ENCODE peak calls at places on chromosomes 12 and 14, in six cellular contexts. H is NB4; R is cardiac muscle cell; S is fibroblast of the conjunctiva; I is effector CD4-positive, alpha-beta T cell; U is globus pallidus. D is an unnamed sample.

GRCh38 chr12:97363693-97364092 is 98.9 kb upstream of the RMST start:
- DNase-seq in H (no peak), R (no peak), S (no peak), I (no peak), U (no peak), D (no peak)

GRCh38 chr12:69415471-69416275 is 54.5 kb upstream of the FRS2 start:
- DNase-seq in H (peak), R (peak), S (peak), I (no peak), U (peak), D (no peak)

GRCh38 chr12:129069886-129070285 is 216.6 kb downstream of the GLT1D1 start:
- DNase-seq in H (no peak), R (no peak), S (no peak), I (no peak), U (no peak), D (no peak)

GRCh38 chr14:77123381-77124344 is 17.9 kb downstream of the ZDHHC22 start:
- DNase-seq in H (no peak), R (no peak), S (no peak), I (no peak), U (no peak), D (no peak)

GRCh38 chr12:30197392-30198047 is 413.8 kb upstream of the TMTC1 start:
- DNase-seq in H (no peak), R (peak), S (no peak), I (no peak), U (no peak), D (no peak)

GRCh38 chr14:22491683-22492483 is 97.1 kb downstream of the DAD1 start:
- DNase-seq in H (no peak), R (no peak), S (no peak), I (peak), U (no peak), D (peak)

GRCh38 chr12:60209933-60210332 is 614.1 kb downstream of the SLC16A7 start:
- DNase-seq in H (no peak), R (no peak), S (no peak), I (no peak), U (no peak), D (no peak)

GRCh38 chr12:29148958-29149690 is at the start of gene FAR2:
- DNase-seq in H (peak), R (peak), S (peak), I (peak), U (peak), D (peak)

D was measured in T-helper 22 cell.